ENCODE peak calls at places on chromosomes 12 and 14, in four cellular contexts. One of them, this sample, is unnamed.

GRCh38 chr14:21069388-21070082 is 569 bp upstream of the ARHGEF40 start:
- ATAC-seq in A549: peak; percentile 8
- ATAC-seq in K562: no peak
- ATAC-seq in HepG2: peak; percentile 61
- ATAC-seq in this sample: peak; percentile 4

GRCh38 chr12:26465419-26466097 is 270.2 kb downstream of the SSPN start:
- ATAC-seq in A549: peak; percentile 77
- ATAC-seq in K562: peak; percentile 42
- ATAC-seq in HepG2: peak; percentile 30
- ATAC-seq in this sample: no peak

GRCh38 chr14:103861413-103862392 is 14.3 kb upstream of the PPP1R13B start:
- ATAC-seq in A549: no peak
- ATAC-seq in K562: no peak
- ATAC-seq in HepG2: no peak
- ATAC-seq in this sample: no peak

GRCh38 chr14:103999795-104000440 is 57.6 kb upstream of the RD3L start:
- ATAC-seq in A549: no peak
- ATAC-seq in K562: no peak
- ATAC-seq in HepG2: no peak
- ATAC-seq in this sample: no peak

GRCh38 chr14:104283197-104284106 is 145.1 kb downstream of the KIF26A start:
- ATAC-seq in A549: peak; percentile 33
- ATAC-seq in K562: no peak
- ATAC-seq in HepG2: no peak
- ATAC-seq in this sample: no peak

GRCh38 chr14:103157969-103158368 is 34.7 kb downstream of the TNFAIP2 start:
- ATAC-seq in A549: no peak
- ATAC-seq in K562: no peak
- ATAC-seq in HepG2: no peak
- ATAC-seq in this sample: no peak

GRCh38 chr12:5873341-5873919 is 71.6 kb downstream of the ANO2 start:
- ATAC-seq in A549: no peak
- ATAC-seq in K562: no peak
- ATAC-seq in HepG2: no peak
- ATAC-seq in this sample: no peak

GRCh38 chr12:48852734-48853168 is 788 bp upstream of the DDX23 start:
- ATAC-seq in A549: peak; percentile 26
- ATAC-seq in K562: peak; percentile 13
- ATAC-seq in HepG2: peak; percentile 68
- ATAC-seq in this sample: peak; percentile 1

GRCh38 chr12:130881046-130881445 is 9.2 kb downstream of the RAN start:
- ATAC-seq in A549: peak; percentile 1
- ATAC-seq in K562: no peak
- ATAC-seq in HepG2: no peak
- ATAC-seq in this sample: no peak

GRCh38 chr12:19972325-19973288 is 395.7 kb upstream of the PDE3A start:
- ATAC-seq in A549: no peak
- ATAC-seq in K562: no peak
- ATAC-seq in HepG2: no peak
- ATAC-seq in this sample: no peak

GRCh38 chr14:56378474-56378873 is 201.1 kb upstream of the TMEM260 start:
- ATAC-seq in A549: no peak
- ATAC-seq in K562: no peak
- ATAC-seq in HepG2: no peak
- ATAC-seq in this sample: peak; percentile 84

GRCh38 chr14:101761881-101762529 is 496 bp downstream of the PPP2R5C start:
- ATAC-seq in A549: no peak
- ATAC-seq in K562: peak; percentile 15
- ATAC-seq in HepG2: peak; percentile 6
- ATAC-seq in this sample: peak; percentile 14

GRCh38 chr12:105741786-105742566 is 396.8 kb downstream of the NUAK1 start:
- ATAC-seq in A549: no peak
- ATAC-seq in K562: no peak
- ATAC-seq in HepG2: no peak
- ATAC-seq in this sample: peak; percentile 39

GRCh38 chr14:36176524-36176923 is at the start of gene PTCSC3:
- ATAC-seq in A549: no peak
- ATAC-seq in K562: no peak
- ATAC-seq in HepG2: no peak
- ATAC-seq in this sample: no peak

GRCh38 chr12:105427883-105428282 is 97.4 kb downstream of the C12orf75 start:
- ATAC-seq in A549: peak; percentile 57
- ATAC-seq in K562: no peak
- ATAC-seq in HepG2: no peak
- ATAC-seq in this sample: no peak

GRCh38 chr12:79659961-79660431 is 30.8 kb downstream of the PAWR start:
- ATAC-seq in A549: peak; percentile 53
- ATAC-seq in K562: no peak
- ATAC-seq in HepG2: no peak
- ATAC-seq in this sample: no peak

GRCh38 chr14:104139460-104140212 is 1.2 kb downstream of the KIF26A start:
- ATAC-seq in A549: no peak
- ATAC-seq in K562: no peak
- ATAC-seq in HepG2: no peak
- ATAC-seq in this sample: no peak

GRCh38 chr12:116881325-116881866 is at the start of gene HRK:
- ATAC-seq in A549: peak; percentile 19
- ATAC-seq in K562: no peak
- ATAC-seq in HepG2: no peak
- ATAC-seq in this sample: peak; percentile 22

GRCh38 chr12:78034025-78034424 is 203.3 kb downstream of the NAV3 start:
- ATAC-seq in A549: no peak
- ATAC-seq in K562: no peak
- ATAC-seq in HepG2: no peak
- ATAC-seq in this sample: peak; percentile 80
- TF ChIP-seq EP300 in A549: no peak
- TF ChIP-seq EP300 in K562: no peak
- TF ChIP-seq EP300 in HepG2: no peak
- TF ChIP-seq EP300 in this sample: no peak

DNA sequence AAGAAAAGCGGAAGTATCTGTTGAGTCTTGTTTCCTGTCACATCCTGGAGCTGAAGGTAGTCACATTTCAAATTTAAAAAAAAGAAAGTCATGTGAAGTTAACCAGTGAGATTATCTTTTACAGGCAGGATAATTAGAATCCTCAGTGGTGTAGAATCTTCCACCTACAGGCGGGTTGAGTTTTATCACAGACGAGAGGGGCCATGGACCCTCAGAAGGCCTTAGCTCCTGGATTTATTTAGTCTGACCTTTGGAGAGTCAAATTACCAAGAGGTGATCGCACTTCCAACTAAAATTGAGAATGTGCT is 13.0 kb upstream of the GNG2 start:
- ATAC-seq in A549: no peak
- ATAC-seq in K562: no peak
- ATAC-seq in HepG2: no peak
- ATAC-seq in this sample: no peak
- TF ChIP-seq EP300 in A549: no peak
- TF ChIP-seq EP300 in K562: no peak
- TF ChIP-seq EP300 in HepG2: no peak
- TF ChIP-seq EP300 in this sample: no peak

GRCh38 chr14:75303415-75303814 is 24.8 kb downstream of the FOS start:
- ATAC-seq in A549: peak; percentile 78
- ATAC-seq in K562: peak; percentile 71
- ATAC-seq in HepG2: peak; percentile 67
- ATAC-seq in this sample: peak; percentile 52

GRCh38 chr14:75299576-75299975 is 20.9 kb downstream of the FOS start:
- ATAC-seq in A549: no peak
- ATAC-seq in K562: no peak
- ATAC-seq in HepG2: no peak
- ATAC-seq in this sample: no peak

GRCh38 chr14:75299064-75299463 is 20.4 kb downstream of the FOS start:
- ATAC-seq in A549: no peak
- ATAC-seq in K562: no peak
- ATAC-seq in HepG2: no peak
- ATAC-seq in this sample: peak; percentile 31

GRCh38 chr14:75298187-75298985 is 19.8 kb downstream of the FOS start:
- ATAC-seq in A549: no peak
- ATAC-seq in K562: no peak
- ATAC-seq in HepG2: no peak
- ATAC-seq in this sample: peak; percentile 14

DNA sequence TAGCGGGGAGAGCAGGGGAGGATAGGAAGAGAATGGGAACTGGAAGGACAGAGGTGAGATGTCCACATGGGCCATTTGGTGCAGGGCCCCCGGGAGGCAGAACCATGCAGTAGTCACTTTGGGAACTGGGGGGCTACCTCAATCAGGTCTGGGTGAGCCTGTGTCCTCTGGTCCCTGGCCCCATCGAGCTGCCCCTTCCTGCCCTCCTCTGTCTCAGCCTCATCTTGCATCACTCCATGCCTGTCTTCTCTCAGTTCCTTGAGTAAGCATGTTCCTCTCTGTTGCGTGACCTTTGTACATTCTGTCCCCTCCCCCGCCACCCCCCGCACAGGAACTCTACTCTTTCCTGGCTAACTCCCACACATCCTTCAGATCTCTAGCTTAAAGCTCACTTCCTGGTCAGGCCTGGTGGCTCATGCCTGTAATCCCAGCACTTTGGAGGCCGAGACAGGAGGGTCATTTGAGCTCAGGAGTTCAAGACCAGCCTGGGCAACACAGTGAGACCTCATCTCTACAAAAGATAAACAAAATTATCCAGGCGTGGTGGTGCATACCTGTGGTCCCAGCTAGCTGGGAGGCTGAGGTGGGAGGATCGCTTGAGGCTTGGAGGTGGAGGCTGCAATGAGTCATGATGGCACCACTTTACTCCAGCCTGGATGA is 23.2 kb downstream of the FOS start:
- ATAC-seq in A549: peak; percentile 37
- ATAC-seq in K562: peak; percentile 72
- ATAC-seq in HepG2: no peak
- ATAC-seq in this sample: peak; percentile 6
- TF ChIP-seq EP300 in A549: no peak
- TF ChIP-seq EP300 in K562: peak; percentile 32
- TF ChIP-seq EP300 in HepG2: no peak
- TF ChIP-seq EP300 in this sample: no peak

GRCh38 chr12:121423682-121424631 is 24.0 kb downstream of the RNF34 start:
- ATAC-seq in A549: no peak
- ATAC-seq in K562: no peak
- ATAC-seq in HepG2: no peak
- ATAC-seq in this sample: peak; percentile 71
- TF ChIP-seq EP300 in A549: no peak
- TF ChIP-seq EP300 in K562: no peak
- TF ChIP-seq EP300 in HepG2: no peak
- TF ChIP-seq EP300 in this sample: no peak

GRCh38 chr14:58807271-58807670 is 169.5 kb downstream of the DACT1 start:
- ATAC-seq in A549: no peak
- ATAC-seq in K562: no peak
- ATAC-seq in HepG2: no peak
- ATAC-seq in this sample: no peak

GRCh38 chr14:58808828-58809227 is 171.1 kb downstream of the DACT1 start:
- ATAC-seq in A549: peak; percentile 69
- ATAC-seq in K562: no peak
- ATAC-seq in HepG2: no peak
- ATAC-seq in this sample: no peak

GRCh38 chr14:58809520-58809919 is 171.8 kb downstream of the DACT1 start:
- ATAC-seq in A549: no peak
- ATAC-seq in K562: no peak
- ATAC-seq in HepG2: no peak
- ATAC-seq in this sample: no peak

GRCh38 chr14:58805605-58806358 is 168.0 kb downstream of the DACT1 start:
- ATAC-seq in A549: no peak
- ATAC-seq in K562: no peak
- ATAC-seq in HepG2: no peak
- ATAC-seq in this sample: no peak

DNA sequence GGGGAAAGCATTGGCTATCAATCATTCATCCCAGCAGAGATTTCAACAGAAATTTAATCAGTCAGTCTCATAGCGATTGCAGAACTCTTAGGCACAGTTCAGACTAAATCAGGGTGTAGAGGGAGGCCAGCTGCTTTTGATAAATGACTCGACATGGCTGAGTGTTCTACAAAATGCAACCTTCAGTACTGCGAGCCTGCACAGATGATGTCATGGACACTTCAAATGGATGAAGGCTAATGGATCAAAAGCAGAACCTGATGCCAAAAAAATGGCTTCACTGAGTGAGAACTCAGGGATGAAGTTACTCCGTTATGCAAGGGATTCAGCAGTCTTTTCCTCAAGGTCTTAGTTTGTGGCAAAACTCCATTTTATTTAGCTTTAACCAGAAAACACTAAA is 167.3 kb downstream of the DACT1 start:
- ATAC-seq in A549: no peak
- ATAC-seq in K562: no peak
- ATAC-seq in HepG2: no peak
- ATAC-seq in this sample: peak; percentile 91
- TF ChIP-seq EP300 in A549: no peak
- TF ChIP-seq EP300 in K562: no peak
- TF ChIP-seq EP300 in HepG2: no peak
- TF ChIP-seq EP300 in this sample: no peak

GRCh38 chr14:87944987-87945604 is 47.9 kb downstream of the GALC start:
- ATAC-seq in A549: peak; percentile 45
- ATAC-seq in K562: no peak
- ATAC-seq in HepG2: no peak
- ATAC-seq in this sample: no peak

GRCh38 chr14:87940894-87941293 is 52.1 kb downstream of the GALC start:
- ATAC-seq in A549: no peak
- ATAC-seq in K562: no peak
- ATAC-seq in HepG2: no peak
- ATAC-seq in this sample: no peak

GRCh38 chr14:87935081-87935828 is 57.7 kb downstream of the GALC start:
- ATAC-seq in A549: no peak
- ATAC-seq in K562: no peak
- ATAC-seq in HepG2: no peak
- ATAC-seq in this sample: no peak

GRCh38 chr14:87935895-87936294 is 57.1 kb downstream of the GALC start:
- ATAC-seq in A549: no peak
- ATAC-seq in K562: no peak
- ATAC-seq in HepG2: no peak
- ATAC-seq in this sample: no peak

GRCh38 chr14:87940382-87940781 is 52.6 kb downstream of the GALC start:
- ATAC-seq in A549: no peak
- ATAC-seq in K562: no peak
- ATAC-seq in HepG2: no peak
- ATAC-seq in this sample: no peak
- TF ChIP-seq EP300 in A549: no peak
- TF ChIP-seq EP300 in K562: no peak
- TF ChIP-seq EP300 in HepG2: no peak
- TF ChIP-seq EP300 in this sample: no peak

GRCh38 chr12:92070864-92071445 is 74.7 kb downstream of the BTG1 start:
- ATAC-seq in A549: peak; percentile 72
- ATAC-seq in K562: no peak
- ATAC-seq in HepG2: peak; percentile 82
- ATAC-seq in this sample: peak; percentile 77
- TF ChIP-seq EP300 in A549: peak; percentile 98
- TF ChIP-seq EP300 in K562: no peak
- TF ChIP-seq EP300 in HepG2: peak; percentile 88
- TF ChIP-seq EP300 in this sample: no peak

This sample was measured in gastroesophageal sphincter.